ENCODE peak calls at places on chromosomes 5 and 9, in seven cellular contexts. I is kidney, Y is fibroblast of lung, L is mammary epithelial cell, G is PC-3, K is neuronal stem cell, R is GM12878. H is an unnamed sample. For H3K36me3, the result is how much of the 10 kb centered on the place peaks cover.

GRCh38 chr5:54807421-54807820 is 178.0 kb downstream of the ESM1 start:
- DNase-seq in I (no peak), Y (peak), L (peak), G (peak), K (no peak), R (no peak), H (no peak)

GRCh38 chr9:135587658-135588057 is 26.1 kb downstream of the PAEP start:
- DNase-seq in I (no peak), Y (no peak), L (no peak), G (no peak), K (no peak), R (no peak), H (peak)

GRCh38 chr5:160175438-160176218 is 53.7 kb upstream of the FABP6 start:
- DNase-seq in I (no peak), Y (peak), L (no peak), G (no peak), K (no peak), R (no peak), H (no peak)

GRCh38 chr9:15138357-15138686 is 168.7 kb downstream of the TTC39B start:
- DNase-seq in I (no peak), Y (no peak), L (no peak), G (no peak), K (no peak), R (no peak), H (peak)

GRCh38 chr5:168592014-168592368 is 12.8 kb upstream of the PANK3 start:
- DNase-seq in I (no peak), Y (peak), L (peak), G (peak), K (no peak), R (no peak), H (peak)

GRCh38 chr5:73812962-73813588 is 187.1 kb downstream of the ARHGEF28 start:
- DNase-seq in I (peak), Y (no peak), L (peak), G (no peak), K (no peak), R (no peak), H (no peak)

GRCh38 chr5:75681125-75681830 is 36.0 kb downstream of the POC5 start:
- DNase-seq in I (no peak), Y (peak), L (peak), G (peak), K (no peak), R (no peak), H (no peak)

GRCh38 chr5:142343531-142343930 is 18.7 kb upstream of the SPRY4 start:
- DNase-seq in I (no peak), Y (no peak), L (no peak), G (no peak), K (no peak), R (no peak), H (no peak)

GRCh38 chr5:135208555-135209494 is 174.8 kb upstream of the PITX1 start:
- DNase-seq in I (peak), Y (peak), L (peak), G (peak), K (no peak), R (no peak), H (peak)

DNA sequence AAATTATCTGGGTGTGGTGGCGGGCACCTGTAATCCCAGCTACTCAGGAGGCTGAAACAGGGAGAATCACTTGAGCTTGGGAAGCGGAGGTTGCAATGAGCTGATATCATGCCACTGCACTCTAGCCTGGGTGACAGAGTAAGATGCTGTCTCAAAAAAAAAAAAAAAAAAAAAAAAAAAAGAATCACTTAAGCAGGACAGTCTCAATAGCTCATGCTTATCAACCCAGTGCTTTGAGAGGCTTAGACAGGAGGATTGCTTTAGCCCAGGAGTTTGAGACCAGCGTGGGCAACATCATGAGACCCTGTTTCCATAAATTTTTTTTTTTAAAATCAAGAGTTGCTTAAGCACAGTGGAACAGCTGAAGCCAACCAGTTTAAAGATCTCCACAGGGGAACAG is 42.6 kb downstream of the LEAP2 start:
- DNase-seq in I (no peak), Y (no peak), L (no peak), G (no peak), K (no peak), R (no peak), H (no peak)
- H3K36me3 ChIP-seq in I (under half), Y (under half), L (under half), G (under half), K (half or more), R (under half), H (half or more)

GRCh38 chr5:69237877-69238276 is 3.2 kb downstream of the CDK7 start:
- DNase-seq in I (no peak), Y (no peak), L (no peak), G (no peak), K (no peak), R (no peak), H (no peak)
- H3K9ac ChIP-seq in I (no peak), Y (no peak), L (no peak), G (no peak), K (no peak), R (no peak), H (no peak)

GRCh38 chr9:33379666-33380389 is 22.5 kb downstream of the AQP7 start:
- DNase-seq in I (no peak), Y (no peak), L (no peak), G (no peak), K (no peak), R (no peak), H (no peak)
- H3K4me3 ChIP-seq in I (no peak), Y (no peak), L (no peak), G (no peak), K (no peak), R (no peak), H (no peak)

DNA sequence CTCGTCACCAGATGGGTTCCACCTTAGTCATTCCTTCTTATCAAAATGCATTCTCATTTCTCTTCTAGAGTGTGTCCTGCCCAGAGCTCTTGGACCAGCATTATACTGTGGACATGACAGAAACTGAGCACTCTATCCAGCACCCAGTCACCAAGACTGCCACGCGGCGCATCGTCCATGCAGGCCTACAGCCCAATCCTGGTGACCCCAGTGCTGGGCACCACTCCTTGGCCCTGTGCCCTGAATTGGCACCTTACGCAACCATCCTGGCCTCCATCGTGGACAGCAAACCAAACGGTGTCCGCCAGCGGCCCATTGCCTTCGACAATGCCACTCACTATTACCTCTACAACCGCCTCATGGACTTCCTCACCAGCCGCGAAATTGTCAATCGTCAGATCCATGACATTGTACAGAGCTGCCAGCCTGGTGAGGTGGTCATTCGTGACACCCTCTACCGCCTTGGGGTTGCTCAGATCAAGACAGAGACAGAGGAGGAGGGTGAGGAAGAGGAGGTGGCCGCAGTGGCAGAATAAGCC is 34.6 kb downstream of the CSF1R start:
- DNase-seq in I (no peak), Y (no peak), L (no peak), G (no peak), K (no peak), R (no peak), H (peak)
- H3K36me3 ChIP-seq in I (under half), Y (under half), L (under half), G (half or more), K (half or more), R (under half), H (half or more)

GRCh38 chr9:96418920-96419690 is 935 bp upstream of the ZNF367 start:
- DNase-seq in I (no peak), Y (peak), L (peak), G (peak), K (no peak), R (no peak), H (peak)

GRCh38 chr9:96418074-96418919 is at the start of gene ZNF367:
- DNase-seq in I (peak), Y (peak), L (peak), G (peak), K (peak), R (peak), H (peak)

GRCh38 chr9:96417051-96417586 is 1.1 kb downstream of the ZNF367 start:
- DNase-seq in I (peak), Y (peak), L (peak), G (peak), K (peak), R (peak), H (peak)

GRCh38 chr9:96419691-96419969 is 1.5 kb upstream of the ZNF367 start:
- DNase-seq in I (no peak), Y (peak), L (no peak), G (no peak), K (no peak), R (no peak), H (no peak)

DNA sequence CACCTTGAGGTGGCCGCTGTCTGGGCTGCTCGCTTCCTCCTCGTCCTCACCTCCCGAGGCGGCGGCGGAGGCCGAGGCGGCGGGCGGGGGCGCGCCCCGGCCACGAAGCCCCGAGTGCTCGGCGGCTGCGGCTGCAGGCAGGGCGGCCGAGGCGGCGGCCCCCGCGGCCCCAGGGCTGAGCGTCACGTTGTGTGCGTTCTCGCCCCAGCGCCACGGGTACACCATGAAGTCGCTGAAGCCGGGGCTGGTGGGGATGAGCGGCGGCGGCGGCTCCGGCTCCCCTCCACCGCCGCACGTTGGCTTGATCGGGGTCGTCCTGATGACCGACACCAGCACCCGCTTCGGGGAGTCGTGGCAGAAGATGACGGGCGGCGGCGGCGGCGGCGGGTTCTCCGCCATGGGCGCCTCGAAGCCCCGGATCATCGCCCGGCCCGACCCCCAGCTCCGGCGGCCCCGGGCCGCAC is 528 bp downstream of the ZNF367 start:
- DNase-seq in I (peak), Y (no peak), L (no peak), G (no peak), K (peak), R (no peak), H (no peak)
- H3K9ac ChIP-seq in I (peak), Y (peak), L (peak), G (peak), K (peak), R (peak), H (peak)

GRCh38 chr9:113258282-113258681 is 17.1 kb downstream of the CDC26 start:
- DNase-seq in I (no peak), Y (no peak), L (no peak), G (no peak), K (no peak), R (no peak), H (no peak)
- H3K4me3 ChIP-seq in I (no peak), Y (no peak), L (no peak), G (no peak), K (no peak), R (no peak), H (no peak)

DNA sequence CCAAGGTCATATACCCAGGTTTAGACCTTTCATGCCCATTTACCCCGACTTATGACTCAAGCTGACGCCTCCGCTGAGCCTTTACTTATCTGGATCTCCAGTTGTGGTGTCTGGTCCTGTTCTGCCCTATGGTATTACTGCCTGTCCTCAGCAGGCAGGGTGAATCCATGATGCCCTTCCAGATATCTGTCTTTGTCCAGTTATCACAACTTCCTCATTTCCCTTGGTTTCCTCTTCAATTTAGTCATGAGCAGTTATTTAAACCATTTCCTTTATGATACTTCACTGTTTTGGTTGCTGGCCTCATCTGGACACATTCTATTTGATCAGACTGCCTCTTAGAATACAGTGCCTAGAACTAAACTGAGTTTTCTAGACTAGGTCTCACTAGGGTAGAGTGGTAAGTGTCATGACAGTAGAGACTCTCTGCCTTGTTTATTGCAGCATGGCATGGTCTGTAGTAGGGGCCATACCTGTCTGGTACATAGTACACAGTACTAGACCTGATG is 93.3 kb downstream of the MELK start:
- DNase-seq in I (no peak), Y (no peak), L (no peak), G (no peak), K (no peak), R (peak), H (no peak)
- H3K36me3 ChIP-seq in I (under half), Y (under half), L (under half), G (under half), K (half or more), R (under half), H (half or more)

GRCh38 chr5:91016322-91016721 is 366.8 kb downstream of the ARRDC3 start:
- DNase-seq in I (no peak), Y (no peak), L (no peak), G (no peak), K (no peak), R (no peak), H (no peak)
- H3K9ac ChIP-seq in I (no peak), Y (no peak), L (no peak), G (no peak), K (no peak), R (no peak), H (no peak)

H was measured in endodermal cell.